ENCODE peak calls at places on chromosomes 4 and X, in five cellular contexts. R is GM12878, Z is H1, D is NT2/D1, O is HepG2. F is an unnamed sample.

GRCh38 chrX:125757794-125758564 is 408.1 kb downstream of the DCAF12L2 start:
- DNase-seq in R (no peak), Z (no peak), D (no peak), O (no peak), F (no peak)

GRCh38 chr4:154526151-154526550 is 24.0 kb downstream of the PLRG1 start:
- DNase-seq in R (no peak), Z (no peak), D (no peak), O (no peak), F (no peak)

GRCh38 chr4:168028970-168029610 is 63.2 kb upstream of the ANXA10 start:
- DNase-seq in R (no peak), Z (no peak), D (no peak), O (no peak), F (no peak)

GRCh38 chr4:76588268-76588667 is 153.2 kb downstream of the SHROOM3 start:
- DNase-seq in R (no peak), Z (no peak), D (no peak), O (no peak), F (no peak)

GRCh38 chr4:94338681-94339351 is 3.8 kb downstream of the HPGDS start:
- DNase-seq in R (peak), Z (no peak), D (no peak), O (no peak), F (no peak)

GRCh38 chrX:17072726-17073125 is 126.3 kb downstream of the REPS2 start:
- DNase-seq in R (no peak), Z (no peak), D (no peak), O (no peak), F (no peak)

GRCh38 chr4:8502836-8503585 is 62.4 kb downstream of the TRMT44 start:
- DNase-seq in R (no peak), Z (no peak), D (peak), O (peak), F (no peak)

GRCh38 chrX:41329101-41329500 is 4.9 kb upstream of the DDX3X start:
- DNase-seq in R (no peak), Z (no peak), D (no peak), O (no peak), F (no peak)

GRCh38 chrX:3448563-3448962 is 102.1 kb upstream of the MXRA5 start:
- DNase-seq in R (no peak), Z (no peak), D (no peak), O (no peak), F (no peak)

GRCh38 chrX:2652106-2652505 is 39.0 kb upstream of the CD99 start:
- DNase-seq in R (no peak), Z (no peak), D (no peak), O (no peak), F (no peak)

GRCh38 chr4:38366451-38366850 is 297.5 kb upstream of the KLF3 start:
- DNase-seq in R (no peak), Z (no peak), D (no peak), O (no peak), F (no peak)

GRCh38 chrX:42396136-42396535 is 381.8 kb downstream of the PPP1R2C start:
- DNase-seq in R (no peak), Z (no peak), D (no peak), O (no peak), F (no peak)

GRCh38 chr4:98626350-98626749 is 32.1 kb downstream of the TSPAN5 start:
- DNase-seq in R (no peak), Z (peak), D (no peak), O (no peak), F (no peak)

GRCh38 chrX:69396916-69397315 is 107.2 kb upstream of the NALF2 start:
- DNase-seq in R (no peak), Z (peak), D (peak), O (no peak), F (no peak)

GRCh38 chrX:50952406-50952805 is 41.9 kb downstream of the BMP15 start:
- DNase-seq in R (no peak), Z (no peak), D (no peak), O (no peak), F (no peak)

GRCh38 chrX:70479197-70479969 is 34.7 kb downstream of the DLG3 start:
- DNase-seq in R (no peak), Z (no peak), D (no peak), O (peak), F (no peak)

GRCh38 chr4:96677499-96677898 is 837.6 kb downstream of the PDHA2 start:
- DNase-seq in R (no peak), Z (no peak), D (no peak), O (no peak), F (no peak)

GRCh38 chrX:124736553-124737240 is 390.3 kb downstream of the SH2D1A start:
- DNase-seq in R (no peak), Z (peak), D (no peak), O (no peak), F (no peak)

GRCh38 chrX:48800574-48801280 is 1.1 kb upstream of the HDAC6 start:
- DNase-seq in R (no peak), Z (no peak), D (no peak), O (no peak), F (no peak)

GRCh38 chr4:17336524-17336941 is 175.4 kb downstream of the QDPR start:
- DNase-seq in R (peak), Z (no peak), D (no peak), O (peak), F (no peak)

GRCh38 chr4:13268713-13269112 is 215.4 kb downstream of the RAB28 start:
- DNase-seq in R (no peak), Z (no peak), D (no peak), O (no peak), F (no peak)

GRCh38 chr4:13267091-13267490 is 217.0 kb downstream of the RAB28 start:
- DNase-seq in R (no peak), Z (no peak), D (no peak), O (no peak), F (no peak)

GRCh38 chr4:13266687-13267086 is 217.5 kb downstream of the RAB28 start:
- DNase-seq in R (no peak), Z (no peak), D (no peak), O (no peak), F (no peak)

GRCh38 chr4:13264126-13264525 is 220.0 kb downstream of the RAB28 start:
- DNase-seq in R (no peak), Z (no peak), D (no peak), O (no peak), F (no peak)

DNA sequence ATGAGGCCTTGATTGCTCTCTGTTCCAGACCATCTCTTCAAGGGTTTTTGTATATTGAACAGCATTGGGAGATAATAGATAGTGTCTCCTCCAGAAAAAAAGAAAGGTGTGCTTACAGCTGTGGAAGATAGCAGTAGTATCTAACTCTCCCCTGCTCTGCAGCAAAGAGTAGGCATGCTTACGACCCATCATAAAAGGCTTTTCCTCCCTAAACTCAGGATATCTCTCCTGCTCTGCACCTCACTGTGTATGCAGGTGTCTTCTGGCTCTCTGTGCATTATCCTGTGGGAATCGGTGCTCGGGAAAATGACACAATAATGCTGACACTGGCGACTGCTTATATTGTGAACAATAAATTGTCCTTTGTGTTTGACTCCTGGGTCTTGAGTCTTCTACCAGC is 216.0 kb downstream of the RAB28 start:
- DNase-seq in R (no peak), Z (no peak), D (no peak), O (no peak), F (no peak)
- TF ChIP-seq SUZ12 in R (no peak), Z (no peak), D (no peak), O (no peak), F (no peak)

GRCh38 chrX:112527903-112528302 is 151.8 kb downstream of the LHFPL1 start:
- DNase-seq in R (no peak), Z (no peak), D (no peak), O (no peak), F (no peak)
- TF ChIP-seq SUZ12 in R (no peak), Z (no peak), D (no peak), O (no peak), F (no peak)

GRCh38 chr4:4333265-4333706 is 43.2 kb downstream of the ZBTB49 start:
- DNase-seq in R (no peak), Z (no peak), D (no peak), O (no peak), F (no peak)
- TF ChIP-seq SUZ12 in R (no peak), Z (no peak), D (no peak), O (no peak), F (no peak)

GRCh38 chr4:86296865-86297264 is 63.0 kb downstream of the MAPK10 start:
- DNase-seq in R (no peak), Z (no peak), D (no peak), O (no peak), F (no peak)

GRCh38 chr4:86300516-86300915 is 59.3 kb downstream of the MAPK10 start:
- DNase-seq in R (no peak), Z (no peak), D (no peak), O (no peak), F (no peak)

GRCh38 chr4:86291180-86291579 is 68.7 kb downstream of the MAPK10 start:
- DNase-seq in R (no peak), Z (no peak), D (no peak), O (no peak), F (no peak)

GRCh38 chr4:86294883-86295282 is 65.0 kb downstream of the MAPK10 start:
- DNase-seq in R (no peak), Z (no peak), D (no peak), O (no peak), F (no peak)
- TF ChIP-seq SUZ12 in R (no peak), Z (no peak), D (no peak), O (no peak), F (no peak)

F was measured in HEK293T.